ENCODE peak calls at places on chromosomes 7 and 10, in four cellular contexts. W, F, I and L are unnamed samples.

GRCh38 chr7:117072620-117073118 is 119.4 kb downstream of the ST7 start:
- DNase-seq in W (no peak), F (peak), I (peak), L (peak)

GRCh38 chr10:125377368-125377767 is 217.0 kb upstream of the CTBP2 start:
- DNase-seq in W (no peak), F (no peak), I (no peak), L (no peak)

GRCh38 chr10:35042783-35043182 is 47.4 kb downstream of the CUL2 start:
- DNase-seq in W (no peak), F (no peak), I (no peak), L (no peak)

GRCh38 chr10:132319853-132320669 is 11.9 kb upstream of the LRRC27 start:
- DNase-seq in W (peak), F (peak), I (no peak), L (no peak)

GRCh38 chr7:155214328-155214986 is 83.2 kb upstream of the INSIG1 start:
- DNase-seq in W (no peak), F (no peak), I (no peak), L (no peak)

GRCh38 chr10:43197834-43198681 is 59.8 kb downstream of the CSGALNACT2 start:
- DNase-seq in W (no peak), F (peak), I (no peak), L (no peak)

GRCh38 chr10:91598211-91598981 is 34.5 kb downstream of the PPP1R3C start:
- DNase-seq in W (peak), F (no peak), I (no peak), L (no peak)

GRCh38 chr7:131859162-131859821 is 302.9 kb upstream of the PODXL start:
- DNase-seq in W (peak), F (peak), I (peak), L (peak)

GRCh38 chr7:150398108-150398964 is 19.2 kb downstream of the ZNF775 start:
- DNase-seq in W (no peak), F (peak), I (no peak), L (no peak)

GRCh38 chr7:98754041-98754479 is 115.8 kb downstream of the TMEM130 start:
- DNase-seq in W (no peak), F (no peak), I (no peak), L (no peak)

GRCh38 chr10:128572696-128573095 is 446.5 kb upstream of the MKI67 start:
- DNase-seq in W (no peak), F (no peak), I (no peak), L (no peak)

GRCh38 chr7:43220250-43220649 is 107.8 kb downstream of the HECW1 start:
- DNase-seq in W (peak), F (no peak), I (no peak), L (no peak)